ENCODE peak calls at places on chromosomes 11 and 22, in four cellular contexts. Z, T, W and P are unnamed samples.

GRCh38 chr11:37699644-37700043 is 1101.6 kb upstream of the RAG2 start:
- DNase-seq in T (no peak), W (no peak), Z (no peak), P (no peak)

GRCh38 chr11:26931248-26931631 is 62.7 kb upstream of the FIBIN start:
- DNase-seq in T (no peak), W (no peak), Z (no peak), P (no peak)

GRCh38 chr22:44661070-44661469 is 40.9 kb upstream of the PRR5 start:
- DNase-seq in Z (no peak), W (no peak), T (no peak), P (no peak)

GRCh38 chr22:44890416-44891292 is 119.2 kb downstream of the PHF21B start:
- DNase-seq in T (no peak), Z (no peak), W (no peak), P (no peak)

GRCh38 chr22:31089101-31090100 is 8.3 kb downstream of the SMTN start:
- DNase-seq in W (no peak), T (peak), Z (peak), P (peak)

GRCh38 chr11:48064306-48064705 is 83.9 kb downstream of the PTPRJ start:
- DNase-seq in Z (no peak), T (no peak), W (no peak), P (no peak)

GRCh38 chr11:65501530-65502273 is 2.9 kb downstream of the MALAT1 start:
- DNase-seq in W (no peak), T (no peak), Z (no peak), P (no peak)

GRCh38 chr11:20399498-20399897 is 12.0 kb downstream of the PRMT3 start:
- DNase-seq in W (no peak), T (no peak), Z (no peak), P (no peak)

GRCh38 chr11:79253280-79253679 is 187.6 kb downstream of the TENM4 start:
- DNase-seq in T (no peak), Z (no peak), W (peak), P (no peak)

GRCh38 chr11:116428638-116428975 is 344.2 kb downstream of the BUD13 start:
- DNase-seq in T (no peak), W (no peak), Z (no peak), P (no peak)

GRCh38 chr11:47437746-47438418 is 11.1 kb downstream of the RAPSN start:
- DNase-seq in T (no peak), W (no peak), Z (no peak), P (no peak)

GRCh38 chr22:37052386-37053309 is 1.1 kb downstream of the KCTD17 start:
- DNase-seq in T (no peak), Z (no peak), W (no peak), P (no peak)

GRCh38 chr11:76669901-76670474 is 559 bp downstream of the LRRC32 start:
- DNase-seq in Z (no peak), W (no peak), T (no peak), P (no peak)

GRCh38 chr11:20112291-20113146 is 47.8 kb downstream of the DBX1 start:
- DNase-seq in T (no peak), Z (no peak), W (peak), P (peak)